ENCODE peak calls at places on chromosomes 3 and 15, in nine cellular contexts. J is psoas muscle; Z is heart left ventricle; T is NCI-H510A treated with DMSO at 0.1 percent for 48 hours; X is IMR-90; E is central memory CD4-positive, alpha-beta T cell; S is HTR-8/SVneo; G is ovary; L is AG04449. R is an unnamed sample.

GRCh38 chr15:52256366-52256765 is 39.2 kb downstream of the MYO5C start:
- DNase-seq in J (peak; percentile 55), Z (no peak), T (peak; percentile 58), X (peak; percentile 80), E (peak; percentile 72), S (peak; percentile 50), G (peak; percentile 63), L (no peak), R (peak; percentile 37)

GRCh38 chr3:166455724-166456123 is 618.5 kb upstream of the BCHE start:
- DNase-seq in J (no peak), Z (no peak), T (no peak), X (peak; percentile 47), E (no peak), S (no peak), G (no peak), L (peak; percentile 51), R (no peak)

GRCh38 chr15:59380902-59381610 is 8.4 kb upstream of the MYO1E start:
- DNase-seq in J (no peak), Z (no peak), T (no peak), X (no peak), E (no peak), S (no peak), G (no peak), L (no peak), R (no peak)

GRCh38 chr3:69288161-69288895 is 97.6 kb downstream of the FRMD4B start:
- DNase-seq in J (no peak), Z (no peak), T (no peak), X (no peak), E (no peak), S (no peak), G (no peak), L (no peak), R (no peak)

GRCh38 chr3:179348325-179349013 is 960 bp downstream of the MFN1 start:
- DNase-seq in J (no peak), Z (no peak), T (no peak), X (no peak), E (no peak), S (no peak), G (no peak), L (no peak), R (no peak)

GRCh38 chr3:108488631-108489030 is 21.8 kb downstream of the MYH15 start:
- DNase-seq in J (no peak), Z (no peak), T (no peak), X (peak; percentile 93), E (no peak), S (no peak), G (no peak), L (no peak), R (no peak)

GRCh38 chr15:40963201-40963600 is 9.9 kb downstream of the CHAC1 start:
- DNase-seq in J (no peak), Z (no peak), T (no peak), X (no peak), E (no peak), S (no peak), G (no peak), L (no peak), R (no peak)

GRCh38 chr3:37163262-37164020 is 10.9 kb downstream of the LRRFIP2 start:
- DNase-seq in J (no peak), Z (no peak), T (no peak), X (peak; percentile 82), E (no peak), S (no peak), G (no peak), L (peak; percentile 50), R (no peak)

GRCh38 chr3:69174871-69175737 is 52.7 kb upstream of the LMOD3 start:
- DNase-seq in J (no peak), Z (no peak), T (no peak), X (no peak), E (no peak), S (no peak), G (no peak), L (no peak), R (no peak)

GRCh38 chr3:195895900-195896360 is 12.4 kb downstream of the TNK2 start:
- DNase-seq in J (peak; percentile 77), Z (peak; percentile 88), T (no peak), X (no peak), E (peak; percentile 73), S (peak; percentile 51), G (peak; percentile 71), L (no peak), R (peak; percentile 57)

GRCh38 chr15:78212546-78213424 is 21.6 kb downstream of the ACSBG1 start:
- DNase-seq in J (peak; percentile 82), Z (peak; percentile 85), T (no peak), X (peak; percentile 64), E (no peak), S (peak; percentile 91), G (peak; percentile 34), L (no peak), R (peak; percentile 66)

GRCh38 chr3:177906573-177907229 is 629.5 kb upstream of the KCNMB2 start:
- DNase-seq in J (no peak), Z (no peak), T (no peak), X (no peak), E (no peak), S (no peak), G (no peak), L (no peak), R (no peak)

GRCh38 chr15:55586808-55587207 is 1.3 kb downstream of the PYGO1 start:
- DNase-seq in J (no peak), Z (no peak), T (no peak), X (peak; percentile 1), E (no peak), S (no peak), G (no peak), L (no peak), R (no peak)

GRCh38 chr3:184371570-184372018 is 6.4 kb downstream of the THPO start:
- DNase-seq in J (peak; percentile 78), Z (peak; percentile 86), T (peak; percentile 91), X (peak; percentile 89), E (peak; percentile 50), S (peak; percentile 90), G (peak; percentile 82), L (peak; percentile 59), R (peak; percentile 73)

GRCh38 chr3:152272771-152273242 is 4.1 kb downstream of the MBNL1 start:
- DNase-seq in J (no peak), Z (no peak), T (no peak), X (peak; percentile 94), E (no peak), S (no peak), G (no peak), L (peak; percentile 85), R (no peak)

GRCh38 chr3:136250862-136251460 is 821 bp downstream of the PCCB start:
- DNase-seq in J (peak; percentile 72), Z (peak; percentile 73), T (peak; percentile 38), X (peak; percentile 47), E (no peak), S (no peak), G (peak; percentile 73), L (no peak), R (peak; percentile 71)

R was measured in heart right ventricle.